ENCODE peak calls at places on chromosome 21, in six cellular contexts. X is GM23338, A is pancreas, B is right atrium auricular region, E is uterus, Z is GM12878. N is an unnamed sample.

GRCh38 chr21:21897275-21897883 is 899.2 kb downstream of the NCAM2 start:
- DNase-seq in X (no peak), A (no peak), B (no peak), E (no peak), Z (no peak), N (no peak)

GRCh38 chr21:36820176-36821031 is 121.5 kb downstream of the SIM2 start:
- DNase-seq in X (peak; percentile 91), A (no peak), B (no peak), E (no peak), Z (no peak), N (no peak)

GRCh38 chr21:28150778-28151177 is 841.9 kb downstream of the LTN1 start:
- DNase-seq in X (no peak), A (no peak), B (no peak), E (no peak), Z (no peak), N (no peak)

GRCh38 chr21:28857720-28858119 is 135.0 kb downstream of the LTN1 start:
- DNase-seq in X (no peak), A (no peak), B (no peak), E (no peak), Z (no peak), N (no peak)

GRCh38 chr21:44955141-44955802 is 15.4 kb downstream of the SLX9 start:
- DNase-seq in X (no peak), A (no peak), B (no peak), E (no peak), Z (no peak), N (no peak)

GRCh38 chr21:38300180-38300579 is 43.4 kb downstream of the KCNJ15 start:
- DNase-seq in X (no peak), A (no peak), B (no peak), E (no peak), Z (no peak), N (no peak)

GRCh38 chr21:45568383-45568782 is 26.1 kb upstream of the SLC19A1 start:
- DNase-seq in X (no peak), A (no peak), B (no peak), E (no peak), Z (no peak), N (no peak)

GRCh38 chr21:45019076-45019886 is 55.1 kb upstream of the ADARB1 start:
- DNase-seq in X (peak; percentile 66), A (no peak), B (no peak), E (peak; percentile 18), Z (no peak), N (no peak)

GRCh38 chr21:36661511-36662309 is 37.2 kb upstream of the SIM2 start:
- DNase-seq in X (peak; percentile 78), A (no peak), B (no peak), E (no peak), Z (no peak), N (no peak)

GRCh38 chr21:28639742-28640141 is 352.9 kb downstream of the LTN1 start:
- DNase-seq in X (no peak), A (no peak), B (no peak), E (no peak), Z (no peak), N (no peak)

GRCh38 chr21:36678538-36678937 is 20.4 kb upstream of the SIM2 start:
- DNase-seq in X (no peak), A (no peak), B (no peak), E (no peak), Z (no peak), N (no peak)

GRCh38 chr21:15004721-15005370 is 60.0 kb downstream of the NRIP1 start:
- DNase-seq in X (peak; percentile 16), A (no peak), B (no peak), E (no peak), Z (no peak), N (no peak)

GRCh38 chr21:37065561-37066177 is 7.2 kb downstream of the PIGP start:
- DNase-seq in X (no peak), A (no peak), B (no peak), E (no peak), Z (no peak), N (no peak)

GRCh38 chr21:34705032-34705431 is 36.2 kb downstream of the CLIC6 start:
- DNase-seq in X (no peak), A (no peak), B (no peak), E (no peak), Z (no peak), N (peak; percentile 46)

GRCh38 chr21:25036775-25037174 is 570.5 kb downstream of the MRPL39 start:
- DNase-seq in X (no peak), A (no peak), B (no peak), E (no peak), Z (no peak), N (no peak)

GRCh38 chr21:17524635-17525034 is 11.8 kb downstream of the CXADR start:
- DNase-seq in X (no peak), A (no peak), B (no peak), E (no peak), Z (no peak), N (no peak)

GRCh38 chr21:23534833-23535232 is 2072.4 kb downstream of the MRPL39 start:
- DNase-seq in X (no peak), A (no peak), B (no peak), E (no peak), Z (no peak), N (no peak)

GRCh38 chr21:44379991-44380865 is 26.8 kb downstream of the TRPM2 start:
- DNase-seq in X (peak; percentile 19), A (no peak), B (no peak), E (no peak), Z (no peak), N (peak; percentile 62)

GRCh38 chr21:45864436-45864835 is 117.1 kb upstream of the COL6A1 start:
- DNase-seq in X (no peak), A (no peak), B (no peak), E (no peak), Z (no peak), N (no peak)

GRCh38 chr21:26842976-26843911 is 2.0 kb downstream of the ADAMTS1 start:
- DNase-seq in X (peak; percentile 83), A (peak; percentile 91), B (peak; percentile 97), E (peak; percentile 96), Z (no peak), N (peak; percentile 97)

GRCh38 chr21:43902441-43902840 is 37.4 kb downstream of the AGPAT3 start:
- DNase-seq in X (no peak), A (no peak), B (no peak), E (peak; percentile 38), Z (no peak), N (no peak)

GRCh38 chr21:37904879-37905278 is 11.4 kb downstream of the KCNJ6 start:
- DNase-seq in X (no peak), A (no peak), B (no peak), E (no peak), Z (no peak), N (no peak)

GRCh38 chr21:28543975-28544374 is 448.7 kb downstream of the LTN1 start:
- DNase-seq in X (no peak), A (no peak), B (no peak), E (no peak), Z (no peak), N (no peak)

GRCh38 chr21:46477765-46478164 is 19.1 kb downstream of the DIP2A start:
- DNase-seq in X (no peak), A (no peak), B (no peak), E (no peak), Z (no peak), N (no peak)

GRCh38 chr21:36429672-36430546 is 44.7 kb downstream of the CHAF1B start:
- DNase-seq in X (peak; percentile 79), A (peak; percentile 65), B (peak; percentile 95), E (peak; percentile 88), Z (peak; percentile 59), N (peak; percentile 93)

GRCh38 chr21:25307489-25307888 is 299.8 kb downstream of the MRPL39 start:
- DNase-seq in X (no peak), A (no peak), B (no peak), E (no peak), Z (no peak), N (no peak)

DNA sequence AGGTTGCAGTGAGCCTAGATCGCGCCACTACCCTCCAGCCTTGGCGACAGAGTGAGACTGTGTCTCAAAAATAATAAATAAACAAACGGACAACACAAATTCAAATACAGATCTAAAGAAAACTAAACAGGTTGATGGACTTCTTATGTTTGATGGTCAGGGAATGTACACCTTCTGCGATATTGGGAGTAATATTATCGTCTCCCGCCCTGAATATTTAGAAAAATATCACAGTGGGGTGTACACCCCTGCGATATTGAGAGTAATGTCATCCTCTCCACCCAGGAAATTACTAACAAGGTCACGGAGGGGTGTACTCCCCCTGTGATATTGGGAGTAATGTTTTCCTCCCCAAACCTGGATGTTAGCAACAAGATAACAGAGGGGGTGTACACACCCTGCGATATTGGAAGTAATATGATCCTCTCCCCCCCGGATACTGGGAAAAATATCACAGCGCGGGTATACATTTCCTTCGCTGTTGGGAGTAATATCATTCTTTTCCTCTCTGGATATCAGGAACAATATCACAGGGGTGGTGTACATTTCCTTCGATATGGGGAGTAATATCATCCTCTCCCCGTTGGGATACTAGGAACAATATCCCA is 1.4 kb upstream of the CFAP298 start:
- DNase-seq in X (no peak), A (no peak), B (no peak), E (no peak), Z (no peak), N (no peak)
- H3K4me3 ChIP-seq in X (peak overlapping the region; percentile 92), A (peak overlapping the region; percentile 85), B (peak overlapping the region; percentile 90), E (peak overlapping the region; percentile 81), Z (peak overlapping the region; percentile 90), N (peak overlapping the region; percentile 95)

DNA sequence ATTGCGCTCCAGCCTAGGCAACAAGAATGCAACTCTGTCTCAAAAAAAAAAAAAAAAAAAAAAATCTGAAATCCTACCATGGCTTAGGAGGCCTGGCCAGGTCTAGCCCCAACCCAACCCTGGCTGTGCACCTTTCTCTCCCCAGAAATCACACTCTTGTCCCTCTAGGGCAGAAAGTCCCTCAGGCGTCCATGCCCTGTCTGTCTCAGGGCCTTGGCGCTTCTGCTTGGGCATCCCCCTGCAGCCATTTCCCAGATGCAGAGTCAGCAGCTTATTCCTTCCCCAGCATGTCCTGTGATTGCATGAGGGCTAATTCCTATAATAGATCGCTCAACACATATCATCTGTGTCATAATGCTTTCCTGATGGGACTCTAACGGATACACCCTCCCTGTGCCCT is 57.3 kb upstream of the PCP4 start:
- DNase-seq in X (no peak), A (no peak), B (no peak), E (no peak), Z (no peak), N (no peak)
- H3K27ac ChIP-seq in X (no peak overlapping the region), A (no peak overlapping the region), B (no peak overlapping the region), E (no peak overlapping the region), Z (no peak overlapping the region), N (no peak overlapping the region)

GRCh38 chr21:42360317-42360716 is 6.0 kb downstream of the TFF1 start:
- DNase-seq in X (peak; percentile 45), A (no peak), B (no peak), E (no peak), Z (no peak), N (no peak)
- TF ChIP-seq CTCF in X (peak; percentile 43), A (no peak), B (no peak), E (no peak), Z (peak; percentile 5), N (no peak)

GRCh38 chr21:16196521-16197208 is 466.9 kb downstream of the USP25 start:
- DNase-seq in X (no peak), A (no peak), B (no peak), E (no peak), Z (no peak), N (no peak)
- H3K4me3 ChIP-seq in X (no peak overlapping the region), A (no peak overlapping the region), B (peak overlapping the region; percentile 48), E (peak overlapping the region; percentile 40), Z (no peak overlapping the region), N (peak overlapping the region; percentile 60)

DNA sequence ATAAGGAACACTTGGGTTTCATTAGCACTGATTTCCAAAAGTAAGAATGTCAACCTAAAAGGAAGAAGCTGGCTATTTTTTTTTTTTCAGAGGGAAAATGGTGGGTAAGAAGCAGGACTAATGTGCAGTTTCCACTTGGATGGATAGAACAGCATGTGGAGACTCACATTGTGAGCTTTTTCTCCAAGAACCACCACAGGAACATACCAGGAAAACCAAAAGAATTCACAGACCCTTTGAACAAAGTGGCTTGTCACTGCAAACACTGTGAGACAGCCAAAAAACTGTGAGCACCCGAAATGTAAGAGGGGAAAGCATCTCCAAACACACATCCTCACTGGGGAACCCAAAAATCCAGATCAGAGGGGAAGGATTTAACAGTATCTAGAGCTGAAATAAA is 15.7 kb upstream of the MX1 start:
- DNase-seq in X (no peak), A (no peak), B (no peak), E (no peak), Z (no peak), N (no peak)
- H3K27ac ChIP-seq in X (no peak overlapping the region), A (no peak overlapping the region), B (no peak overlapping the region), E (no peak overlapping the region), Z (no peak overlapping the region), N (no peak overlapping the region)

N was measured in coronary artery.